ENCODE peak calls at places on chromosomes 1 and 21, in five cellular contexts. One of them, this sample, is unnamed.

GRCh38 chr1:243798726-243799125 is 51.3 kb downstream of the AKT3 start:
- DNase-seq in MM.1S: no peak
- DNase-seq in right lobe of liver: no peak
- DNase-seq in pancreas: no peak
- DNase-seq in fibroblast of pulmonary artery: peak; percentile 72
- DNase-seq in this sample: peak; percentile 84

GRCh38 chr1:178510155-178510554 is 2.8 kb upstream of the TEX35 start:
- DNase-seq in fibroblast of pulmonary artery: no peak
- DNase-seq in MM.1S: no peak
- DNase-seq in pancreas: no peak
- DNase-seq in right lobe of liver: no peak
- DNase-seq in this sample: no peak

GRCh38 chr21:44940116-44940631 is 345 bp downstream of the SLX9 start:
- DNase-seq in fibroblast of pulmonary artery: no peak
- DNase-seq in MM.1S: peak; percentile 37
- DNase-seq in right lobe of liver: peak; percentile 55
- DNase-seq in pancreas: no peak
- DNase-seq in this sample: no peak

GRCh38 chr1:66265796-66266195 is 268.2 kb upstream of the SGIP1 start:
- DNase-seq in fibroblast of pulmonary artery: peak; percentile 31
- DNase-seq in pancreas: no peak
- DNase-seq in right lobe of liver: no peak
- DNase-seq in MM.1S: no peak
- DNase-seq in this sample: no peak

GRCh38 chr1:151837197-151837596 is 2.4 kb downstream of the C2CD4D start:
- DNase-seq in pancreas: no peak
- DNase-seq in fibroblast of pulmonary artery: no peak
- DNase-seq in right lobe of liver: no peak
- DNase-seq in MM.1S: no peak
- DNase-seq in this sample: no peak

GRCh38 chr1:240732390-240732789 is 120.4 kb upstream of the GREM2 start:
- DNase-seq in fibroblast of pulmonary artery: peak; percentile 74
- DNase-seq in MM.1S: peak; percentile 77
- DNase-seq in pancreas: no peak
- DNase-seq in right lobe of liver: no peak
- DNase-seq in this sample: peak; percentile 58

GRCh38 chr1:103901072-103901471 is 151.4 kb downstream of the AMY1C start:
- DNase-seq in right lobe of liver: no peak
- DNase-seq in fibroblast of pulmonary artery: no peak
- DNase-seq in pancreas: no peak
- DNase-seq in MM.1S: no peak
- DNase-seq in this sample: no peak

GRCh38 chr1:148309940-148310500 is 157.9 kb upstream of the NBPF11 start:
- DNase-seq in fibroblast of pulmonary artery: no peak
- DNase-seq in MM.1S: no peak
- DNase-seq in pancreas: no peak
- DNase-seq in right lobe of liver: no peak
- DNase-seq in this sample: peak; percentile 19

GRCh38 chr1:63892632-63893395 is 119.0 kb downstream of the ROR1 start:
- DNase-seq in pancreas: no peak
- DNase-seq in fibroblast of pulmonary artery: peak; percentile 56
- DNase-seq in MM.1S: no peak
- DNase-seq in right lobe of liver: no peak
- DNase-seq in this sample: peak; percentile 55

GRCh38 chr1:3466366-3467075 is 12.1 kb downstream of the ARHGEF16 start:
- DNase-seq in MM.1S: no peak
- DNase-seq in pancreas: no peak
- DNase-seq in fibroblast of pulmonary artery: no peak
- DNase-seq in right lobe of liver: peak; percentile 40
- DNase-seq in this sample: no peak

GRCh38 chr21:45979141-45979631 is 2.4 kb upstream of the COL6A1 start:
- DNase-seq in MM.1S: no peak
- DNase-seq in pancreas: no peak
- DNase-seq in right lobe of liver: no peak
- DNase-seq in fibroblast of pulmonary artery: no peak
- DNase-seq in this sample: no peak

GRCh38 chr21:45980697-45981096 is 873 bp upstream of the COL6A1 start:
- DNase-seq in right lobe of liver: no peak
- DNase-seq in fibroblast of pulmonary artery: no peak
- DNase-seq in MM.1S: no peak
- DNase-seq in pancreas: no peak
- DNase-seq in this sample: no peak

GRCh38 chr21:45979651-45980050 is 1.9 kb upstream of the COL6A1 start:
- DNase-seq in fibroblast of pulmonary artery: no peak
- DNase-seq in right lobe of liver: no peak
- DNase-seq in pancreas: peak; percentile 10
- DNase-seq in MM.1S: no peak
- DNase-seq in this sample: no peak

GRCh38 chr21:45981154-45981606 is 390 bp upstream of the COL6A1 start:
- DNase-seq in MM.1S: peak; percentile 41
- DNase-seq in fibroblast of pulmonary artery: peak; percentile 93
- DNase-seq in right lobe of liver: peak; percentile 77
- DNase-seq in pancreas: peak; percentile 74
- DNase-seq in this sample: peak; percentile 46

DNA sequence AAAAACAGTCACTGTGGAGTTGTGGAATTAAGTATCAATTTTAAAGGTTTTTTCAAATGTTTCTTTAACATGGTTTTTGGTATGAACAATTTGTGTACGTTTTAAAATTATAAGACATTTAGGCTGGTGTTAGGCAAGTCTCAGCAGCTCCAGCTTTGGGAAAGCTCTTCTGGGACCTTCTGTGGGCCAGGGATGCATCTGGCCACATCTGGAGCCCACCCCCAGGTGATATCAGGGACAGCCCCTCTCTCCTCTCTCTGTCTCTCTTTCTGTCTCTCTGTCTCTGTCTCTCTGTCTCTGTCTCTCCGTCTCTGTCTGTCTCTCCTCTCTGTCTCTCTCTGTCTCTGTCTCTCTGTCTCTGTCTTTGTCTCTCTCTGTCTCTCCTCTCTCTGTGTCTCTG is 1.3 kb upstream of the COL6A1 start:
- DNase-seq in MM.1S: no peak
- DNase-seq in right lobe of liver: no peak
- DNase-seq in fibroblast of pulmonary artery: no peak
- DNase-seq in pancreas: no peak
- DNase-seq in this sample: no peak
- H3K4me3 ChIP-seq in MM.1S: no peak overlapping the region
- H3K4me3 ChIP-seq in right lobe of liver: no peak overlapping the region
- H3K4me3 ChIP-seq in fibroblast of pulmonary artery: no peak overlapping the region
- H3K4me3 ChIP-seq in pancreas: no peak overlapping the region
- H3K4me3 ChIP-seq in this sample: no peak overlapping the region

DNA sequence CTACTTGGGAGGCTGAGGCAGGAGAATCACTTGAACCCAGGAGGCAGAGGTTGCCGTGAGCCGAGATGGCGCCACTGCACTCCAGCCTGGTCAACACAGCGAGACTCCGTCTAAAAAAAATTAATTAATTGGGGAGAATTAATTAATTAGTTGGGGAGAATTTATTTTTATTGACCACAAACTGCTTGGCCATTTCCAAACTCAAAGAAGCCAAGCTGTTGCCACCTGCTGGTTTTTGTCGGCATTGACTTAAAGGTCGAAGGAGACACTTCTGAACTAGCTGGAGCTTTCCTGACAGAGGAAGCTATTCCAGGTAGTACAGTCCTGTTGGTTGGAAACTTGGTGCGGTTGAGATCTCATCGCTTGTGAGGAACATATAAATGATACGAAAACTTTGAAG is 13.1 kb downstream of the MAP1LC3C start:
- DNase-seq in MM.1S: peak; percentile 64
- DNase-seq in right lobe of liver: no peak
- DNase-seq in pancreas: peak; percentile 27
- DNase-seq in fibroblast of pulmonary artery: peak; percentile 45
- DNase-seq in this sample: peak; percentile 43
- TF ChIP-seq CTCF in MM.1S: peak; percentile 60
- TF ChIP-seq CTCF in right lobe of liver: peak; percentile 61
- TF ChIP-seq CTCF in pancreas: peak; percentile 19
- TF ChIP-seq CTCF in fibroblast of pulmonary artery: peak; percentile 55
- TF ChIP-seq CTCF in this sample: peak; percentile 58

DNA sequence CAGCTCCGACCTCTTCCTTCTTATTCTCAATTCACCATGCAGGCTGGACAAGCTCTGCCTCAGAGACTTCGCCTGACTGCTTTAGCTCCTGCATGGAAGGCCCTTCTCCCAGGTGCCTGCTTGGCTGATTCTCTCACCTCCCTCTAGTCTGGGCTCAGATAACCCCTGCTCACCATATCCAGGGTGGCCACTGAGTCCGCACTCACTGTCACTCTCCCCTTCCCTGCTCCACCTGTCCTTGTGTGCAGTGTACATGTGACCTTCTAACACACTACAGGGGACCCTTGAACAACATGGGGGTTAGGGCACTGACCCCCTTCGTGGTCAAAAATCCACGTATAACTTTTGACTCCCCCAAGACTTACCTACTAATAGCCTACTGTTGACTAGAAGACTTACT is 14.4 kb upstream of the GALNT2 start:
- DNase-seq in pancreas: no peak
- DNase-seq in MM.1S: no peak
- DNase-seq in right lobe of liver: no peak
- DNase-seq in fibroblast of pulmonary artery: no peak
- DNase-seq in this sample: no peak
- H3K4me3 ChIP-seq in pancreas: no peak overlapping the region
- H3K4me3 ChIP-seq in MM.1S: no peak overlapping the region
- H3K4me3 ChIP-seq in right lobe of liver: no peak overlapping the region
- H3K4me3 ChIP-seq in fibroblast of pulmonary artery: no peak overlapping the region
- H3K4me3 ChIP-seq in this sample: no peak overlapping the region

DNA sequence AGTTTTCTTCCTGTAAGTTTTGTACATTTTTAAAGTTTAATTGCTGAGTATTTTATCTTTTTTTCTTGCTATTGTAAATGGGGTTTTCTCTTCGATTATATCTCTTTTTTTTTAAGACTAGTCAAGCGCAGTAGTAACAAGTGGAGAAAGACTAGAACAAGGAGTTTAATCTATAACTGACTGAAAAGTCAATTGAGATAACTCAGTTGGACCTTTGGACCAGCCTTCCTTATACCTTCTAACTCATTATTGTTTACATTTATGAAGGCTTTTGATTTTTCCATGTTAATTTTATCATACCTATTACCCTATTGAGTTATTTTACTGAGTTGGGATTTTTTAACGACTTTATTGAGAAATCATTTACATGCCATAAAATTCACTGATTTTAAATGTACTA is 81.2 kb downstream of the SMYD3 start:
- DNase-seq in MM.1S: no peak
- DNase-seq in right lobe of liver: no peak
- DNase-seq in fibroblast of pulmonary artery: no peak
- DNase-seq in pancreas: no peak
- DNase-seq in this sample: no peak
- TF ChIP-seq CTCF in MM.1S: no peak
- TF ChIP-seq CTCF in right lobe of liver: no peak
- TF ChIP-seq CTCF in fibroblast of pulmonary artery: no peak
- TF ChIP-seq CTCF in pancreas: no peak
- TF ChIP-seq CTCF in this sample: no peak

GRCh38 chr1:167617950-167618269 is 12.1 kb upstream of the RCSD1 start:
- DNase-seq in fibroblast of pulmonary artery: no peak
- DNase-seq in right lobe of liver: no peak
- DNase-seq in pancreas: no peak
- DNase-seq in MM.1S: no peak
- DNase-seq in this sample: no peak
- H3K4me3 ChIP-seq in fibroblast of pulmonary artery: no peak overlapping the region
- H3K4me3 ChIP-seq in right lobe of liver: no peak overlapping the region
- H3K4me3 ChIP-seq in pancreas: no peak overlapping the region
- H3K4me3 ChIP-seq in MM.1S: no peak overlapping the region
- H3K4me3 ChIP-seq in this sample: no peak overlapping the region